ENCODE peak calls at places on chromosomes 7 and 10, in four cellular contexts. K, I, T and P are unnamed samples.

GRCh38 chr7:132116369-132116768 is 459.9 kb downstream of the PLXNA4 start:
- DNase-seq in K (no peak), T (no peak), I (no peak), P (peak)

GRCh38 chr7:81803267-81803666 is 33.4 kb upstream of the HGF start:
- DNase-seq in K (no peak), I (no peak), T (no peak), P (no peak)

GRCh38 chr10:132363376-132363775 is 31.4 kb downstream of the LRRC27 start:
- DNase-seq in I (no peak), K (no peak), T (no peak), P (no peak)

GRCh38 chr7:75858430-75858829 is 20.4 kb upstream of the RHBDD2 start:
- DNase-seq in I (no peak), T (no peak), K (no peak), P (no peak)

GRCh38 chr10:46554166-46554781 is 2.2 kb downstream of the GPRIN2 start:
- DNase-seq in I (peak), T (peak), K (no peak), P (no peak)

GRCh38 chr10:45433716-45434469 is 59.9 kb downstream of the ALOX5 start:
- DNase-seq in K (no peak), T (no peak), I (no peak), P (no peak)

GRCh38 chr7:73644887-73645286 is 20.6 kb upstream of the MLXIPL start:
- DNase-seq in I (no peak), K (no peak), T (no peak), P (no peak)

GRCh38 chr7:5657901-5658300 is 123.6 kb downstream of the RNF216 start:
- DNase-seq in I (no peak), T (no peak), K (no peak), P (peak)

GRCh38 chr7:155119801-155120382 is 49.8 kb downstream of the HTR5A start:
- DNase-seq in T (no peak), I (no peak), K (no peak), P (no peak)

GRCh38 chr10:21995557-21995956 is 8.0 kb downstream of the DNAJC1 start:
- DNase-seq in I (no peak), T (no peak), K (peak), P (peak)

GRCh38 chr10:130167193-130167592 is 31.0 kb downstream of the GLRX3 start:
- DNase-seq in I (no peak), K (no peak), T (no peak), P (no peak)

GRCh38 chr10:116115233-116115632 is 157.8 kb downstream of the GFRA1 start:
- DNase-seq in I (no peak), T (no peak), K (no peak), P (no peak)

GRCh38 chr7:92614586-92615237 is 24.5 kb upstream of the FAM133B start:
- DNase-seq in K (peak), I (no peak), T (no peak), P (peak)

GRCh38 chr10:70115948-70116682 is 16.5 kb downstream of the AIFM2 start:
- DNase-seq in T (no peak), K (peak), I (peak), P (peak)

GRCh38 chr10:66982792-66983481 is 57.1 kb downstream of the LRRTM3 start:
- DNase-seq in T (no peak), K (no peak), I (no peak), P (no peak)

GRCh38 chr7:150379590-150380379 is 655 bp downstream of the ZNF775 start:
- DNase-seq in T (no peak), I (peak), K (no peak), P (no peak)

GRCh38 chr7:93933190-93933589 is 11.7 kb downstream of the GNG11 start:
- DNase-seq in T (no peak), I (no peak), K (no peak), P (no peak)

GRCh38 chr10:17174626-17175025 is 26.8 kb downstream of the TRDMT1 start:
- DNase-seq in K (no peak), T (no peak), I (no peak), P (peak)

GRCh38 chr10:48608926-48609325 is 4.1 kb upstream of the ARHGAP22 start:
- DNase-seq in I (no peak), T (no peak), K (peak), P (peak)

GRCh38 chr7:112789824-112790650 is at the start of gene TMEM168:
- DNase-seq in K (peak), T (peak), I (peak), P (peak)

GRCh38 chr10:114634607-114634974 is 23.5 kb downstream of the ABLIM1 start:
- DNase-seq in T (peak), I (peak), K (peak), P (peak)

GRCh38 chr10:10044959-10045764 is 972.5 kb upstream of the CELF2 start:
- DNase-seq in I (no peak), K (no peak), T (no peak), P (no peak)

GRCh38 chr7:157704365-157704764 is 367.6 kb downstream of the DNAJB6 start:
- DNase-seq in T (no peak), K (no peak), I (no peak), P (no peak)

GRCh38 chr10:53898532-53898931 is 902.5 kb downstream of the PCDH15 start:
- DNase-seq in T (no peak), I (no peak), K (no peak), P (no peak)

GRCh38 chr10:11236234-11236633 is 218.6 kb downstream of the CELF2 start:
- DNase-seq in K (no peak), I (no peak), T (no peak), P (no peak)

GRCh38 chr10:22252286-22252800 is 34.5 kb upstream of the EBLN1 start:
- DNase-seq in T (peak), K (peak), I (peak), P (peak)

GRCh38 chr10:124524991-124525653 is 63.5 kb downstream of the LHPP start:
- DNase-seq in K (no peak), T (no peak), I (peak), P (peak)

GRCh38 chr7:82291931-82292330 is 151.6 kb downstream of the CACNA2D1 start:
- DNase-seq in T (no peak), I (no peak), K (no peak), P (no peak)

GRCh38 chr10:44471410-44471809 is 86.5 kb upstream of the CXCL12 start:
- DNase-seq in I (no peak), K (peak), T (no peak), P (no peak)

GRCh38 chr10:87552248-87552914 is 47.7 kb downstream of the MINPP1 start:
- DNase-seq in T (no peak), I (no peak), K (no peak), P (no peak)

GRCh38 chr7:141978351-141978750 is 4.8 kb upstream of the TAS2R38 start:
- DNase-seq in K (no peak), T (no peak), I (no peak), P (no peak)

GRCh38 chr7:141974831-141975230 is 1.3 kb upstream of the TAS2R38 start:
- DNase-seq in I (no peak), K (no peak), T (no peak), P (no peak)

GRCh38 chr7:141976524-141977245 is 3.1 kb upstream of the TAS2R38 start:
- DNase-seq in K (no peak), T (no peak), I (no peak), P (no peak)

GRCh38 chr7:141973673-141974072 is at the start of gene TAS2R38:
- DNase-seq in T (no peak), K (no peak), I (no peak), P (no peak)

GRCh38 chr7:141975806-141976523 is 2.4 kb upstream of the TAS2R38 start:
- DNase-seq in K (peak), I (peak), T (peak), P (peak)
- H3K4me3 ChIP-seq in K (no peak), I (no peak), T (peak), P (no peak)

DNA sequence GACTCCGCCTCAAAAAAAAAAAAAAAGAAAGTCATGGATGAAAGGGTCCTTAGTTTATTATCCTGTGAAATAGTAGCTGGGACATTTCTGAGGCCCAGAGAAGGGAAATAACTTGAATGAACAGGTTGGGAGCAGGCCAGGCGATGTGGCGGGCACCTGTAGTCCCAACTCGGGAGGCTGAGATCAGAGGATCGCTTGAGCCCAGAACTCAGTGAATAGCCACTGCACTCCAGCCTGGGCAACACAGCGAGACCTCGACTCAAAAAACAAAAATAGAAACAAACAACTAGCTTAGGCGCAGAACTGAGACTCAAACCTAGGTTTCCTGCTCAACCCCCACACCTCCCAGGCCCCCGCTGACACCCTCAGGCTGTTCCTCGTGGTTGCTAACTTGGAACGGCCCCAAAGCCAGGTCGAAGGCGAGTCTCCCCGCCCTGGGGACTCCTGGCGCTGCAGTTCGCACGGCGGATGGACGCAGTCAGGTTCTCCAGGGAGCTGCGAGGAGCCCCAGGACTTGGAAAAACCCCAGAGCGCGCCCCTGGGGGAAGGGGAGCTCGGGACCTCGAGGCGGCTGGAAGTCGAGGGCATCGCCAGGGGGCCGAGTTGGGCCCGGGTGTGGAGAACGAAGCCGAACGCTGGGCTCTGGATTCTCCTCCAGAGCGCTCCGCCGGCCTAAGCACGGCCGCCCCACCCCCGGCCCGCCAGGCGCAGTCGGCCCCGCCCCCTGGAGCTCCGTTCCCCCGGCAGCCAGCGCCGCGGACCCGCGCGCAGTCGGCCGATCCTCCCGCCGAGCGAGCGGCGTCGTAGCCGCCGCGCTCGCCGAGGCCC is at the start of gene STOX1:
- DNase-seq in K (peak), I (no peak), T (peak), P (peak)
- TF ChIP-seq CTCF in K (no peak), I (no peak), T (no peak), P (no peak)

GRCh38 chr7:137109966-137110930 is 233.3 kb downstream of the PTN start:
- DNase-seq in T (no peak), K (peak), I (no peak), P (peak)
- H3K4me3 ChIP-seq in T (no peak), K (no peak), I (no peak), P (no peak)

GRCh38 chr10:96317067-96317833 is 13.0 kb downstream of the DNTT start:
- DNase-seq in T (no peak), I (no peak), K (no peak), P (no peak)
- TF ChIP-seq CTCF in T (no peak), I (no peak), K (no peak), P (no peak)

DNA sequence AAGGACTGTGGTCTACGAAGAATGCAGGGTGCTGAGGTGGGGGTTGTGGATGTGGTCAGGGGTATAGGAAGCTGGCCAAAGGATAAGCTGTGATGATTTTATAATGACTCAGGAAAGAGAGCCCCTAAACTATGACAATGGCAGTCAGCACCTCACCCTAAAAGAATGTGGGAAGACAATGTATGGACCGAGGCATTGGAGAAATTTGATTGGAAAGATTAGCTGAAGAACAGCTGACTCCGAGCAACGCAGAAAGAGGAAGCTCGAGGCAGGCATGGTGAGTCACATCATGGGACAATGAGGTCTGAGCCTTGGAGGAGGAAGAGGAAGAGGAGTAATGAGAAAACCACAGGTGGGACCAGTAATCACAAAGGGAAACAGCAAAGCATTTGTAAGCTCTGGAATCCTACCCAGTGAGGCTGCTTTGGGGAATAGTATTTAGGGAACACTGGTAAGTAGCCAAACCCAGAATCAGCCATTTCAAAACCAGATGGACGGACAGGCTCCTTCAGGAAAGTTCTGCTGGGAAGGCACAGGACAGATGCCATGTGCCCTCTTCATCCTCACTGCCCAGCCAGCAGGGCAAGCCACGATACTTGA is 295.4 kb downstream of the PRPF18 start:
- DNase-seq in T (no peak), I (peak), K (peak), P (peak)
- H3K4me3 ChIP-seq in T (peak), I (no peak), K (peak), P (peak)

GRCh38 chr7:55120074-55120473 is 101.3 kb downstream of the EGFR start:
- DNase-seq in T (no peak), K (no peak), I (no peak), P (no peak)
- TF ChIP-seq CTCF in T (no peak), K (no peak), I (no peak), P (no peak)

DNA sequence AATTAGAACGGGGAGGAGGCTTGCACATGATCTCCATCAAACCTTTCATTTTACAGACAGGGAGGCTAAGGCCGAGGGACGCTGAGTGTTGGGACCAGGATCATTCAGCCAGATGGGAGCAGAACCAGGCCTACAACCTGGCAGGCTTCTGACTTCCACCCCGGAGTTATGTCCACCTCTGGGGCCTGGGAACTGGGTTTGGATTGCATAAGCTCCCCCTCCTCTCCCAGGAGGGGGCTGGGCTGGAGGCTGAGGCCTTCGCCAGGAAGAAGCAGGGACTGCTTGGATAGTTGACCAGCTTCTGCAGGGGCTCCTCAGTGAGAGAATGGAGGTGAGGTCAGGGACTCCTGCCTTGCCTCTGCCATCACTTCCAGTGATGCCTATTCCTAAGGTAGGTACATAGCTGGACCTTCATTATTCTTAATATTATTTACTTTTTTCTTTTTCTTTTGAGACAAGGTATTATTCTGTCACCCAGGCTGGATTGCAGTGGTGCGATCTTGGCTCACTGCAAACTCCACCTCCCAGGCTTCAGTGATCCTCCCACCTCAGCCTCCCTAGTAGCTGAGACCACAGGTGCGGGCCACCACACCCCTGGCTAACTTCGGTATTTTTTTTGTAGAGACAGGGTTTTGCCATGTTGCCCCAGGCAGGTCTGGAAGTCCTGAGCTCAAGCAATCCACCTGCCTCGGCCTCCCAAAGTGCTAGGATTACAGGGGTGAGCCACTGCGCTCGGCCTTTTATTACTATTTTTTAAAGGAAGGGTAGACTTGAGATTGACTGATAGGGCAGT is 1.3 kb downstream of the SNX10 start:
- DNase-seq in T (no peak), K (no peak), I (no peak), P (no peak)
- H3K4me3 ChIP-seq in T (peak), K (no peak), I (no peak), P (no peak)

DNA sequence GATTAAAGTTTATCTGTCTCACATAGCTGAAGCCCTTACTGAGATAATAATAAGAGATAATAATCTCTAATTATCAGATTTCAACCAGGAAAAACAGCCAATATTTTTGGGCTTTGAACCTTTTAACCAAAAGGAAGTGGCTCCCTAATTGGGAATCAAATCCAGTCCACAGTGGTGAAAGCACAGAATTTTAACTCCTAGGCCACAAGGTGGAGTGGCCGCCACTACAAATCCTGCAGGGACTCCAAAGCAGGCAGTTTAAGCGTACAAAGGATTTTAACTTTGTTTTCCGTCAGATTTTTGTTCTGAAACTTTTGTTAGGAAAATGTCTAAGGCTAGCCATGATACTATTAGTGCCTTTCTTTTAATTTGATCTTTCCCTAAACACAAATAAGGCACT is 99.6 kb upstream of the CCNY start:
- DNase-seq in I (no peak), T (no peak), K (peak), P (peak)
- TF ChIP-seq CTCF in I (no peak), T (no peak), K (peak), P (peak)